ENCODE peak calls at places on chromosomes 4 and X, in four cellular contexts. One of them, this sample, is unnamed.

GRCh38 chrX:95117556-95117955 is 1443.5 kb downstream of the FAM133A start:
- DNase-seq in HepG2: no peak
- DNase-seq in K562: no peak
- DNase-seq in GM12878: no peak
- DNase-seq in this sample: no peak

GRCh38 chr4:101141855-101142254 is 205.5 kb downstream of the PPP3CA start:
- DNase-seq in HepG2: no peak
- DNase-seq in K562: no peak
- DNase-seq in GM12878: no peak
- DNase-seq in this sample: no peak

GRCh38 chrX:107725761-107726555 is 49.6 kb downstream of the TSC22D3 start:
- DNase-seq in HepG2: no peak
- DNase-seq in K562: no peak
- DNase-seq in GM12878: no peak
- DNase-seq in this sample: no peak

GRCh38 chrX:114581528-114582263 is 2.2 kb upstream of the HTR2C start:
- DNase-seq in HepG2: no peak
- DNase-seq in K562: no peak
- DNase-seq in GM12878: no peak
- DNase-seq in this sample: no peak

GRCh38 chr4:85498068-85498733 is 23.3 kb downstream of the ARHGAP24 start:
- DNase-seq in HepG2: no peak
- DNase-seq in K562: no peak
- DNase-seq in GM12878: peak
- DNase-seq in this sample: peak

GRCh38 chr4:145870155-145871020 is 68.2 kb downstream of the ZNF827 start:
- DNase-seq in HepG2: no peak
- DNase-seq in K562: no peak
- DNase-seq in GM12878: no peak
- DNase-seq in this sample: no peak

GRCh38 chrX:80026116-80026515 is 11.6 kb downstream of the TBX22 start:
- DNase-seq in HepG2: no peak
- DNase-seq in K562: no peak
- DNase-seq in GM12878: no peak
- DNase-seq in this sample: no peak

GRCh38 chrX:53717205-53717604 is 30.7 kb upstream of the HUWE1 start:
- DNase-seq in HepG2: no peak
- DNase-seq in K562: no peak
- DNase-seq in GM12878: peak
- DNase-seq in this sample: no peak

GRCh38 chr4:77903186-77903585 is 40.6 kb downstream of the MRPL1 start:
- DNase-seq in HepG2: no peak
- DNase-seq in K562: no peak
- DNase-seq in GM12878: no peak
- DNase-seq in this sample: peak

GRCh38 chr4:32025840-32026459 is 1305.8 kb downstream of the PCDH7 start:
- DNase-seq in HepG2: no peak
- DNase-seq in K562: no peak
- DNase-seq in GM12878: no peak
- DNase-seq in this sample: no peak

GRCh38 chrX:68822641-68823410 is 6.0 kb upstream of the EFNB1 start:
- DNase-seq in HepG2: peak
- DNase-seq in K562: peak
- DNase-seq in GM12878: no peak
- DNase-seq in this sample: peak

GRCh38 chrX:101417981-101418841 is 10.2 kb downstream of the HNRNPH2 start:
- DNase-seq in HepG2: no peak
- DNase-seq in K562: no peak
- DNase-seq in GM12878: no peak
- DNase-seq in this sample: no peak

GRCh38 chr4:17068885-17069284 is 170.4 kb upstream of the LDB2 start:
- DNase-seq in HepG2: no peak
- DNase-seq in K562: no peak
- DNase-seq in GM12878: no peak
- DNase-seq in this sample: no peak

GRCh38 chrX:3609800-3610199 is 103.6 kb downstream of the PRKX start:
- DNase-seq in HepG2: no peak
- DNase-seq in K562: no peak
- DNase-seq in GM12878: no peak
- DNase-seq in this sample: peak

GRCh38 chrX:153930011-153930910 is 4.2 kb upstream of the ARHGAP4 start:
- DNase-seq in HepG2: no peak
- DNase-seq in K562: no peak
- DNase-seq in GM12878: no peak
- DNase-seq in this sample: no peak

GRCh38 chr4:73815145-73815544 is 21.3 kb upstream of the CXCL6 start:
- DNase-seq in HepG2: no peak
- DNase-seq in K562: no peak
- DNase-seq in GM12878: no peak
- DNase-seq in this sample: peak

GRCh38 chrX:40100141-40100536 is 2.4 kb upstream of the BCOR start:
- DNase-seq in HepG2: no peak
- DNase-seq in K562: no peak
- DNase-seq in GM12878: no peak
- DNase-seq in this sample: no peak

GRCh38 chrX:49103637-49104036 is 19.9 kb downstream of the GPKOW start:
- DNase-seq in HepG2: peak
- DNase-seq in K562: no peak
- DNase-seq in GM12878: no peak
- DNase-seq in this sample: no peak

GRCh38 chr4:163279713-163280112 is 52.7 kb downstream of the NPY1R start:
- DNase-seq in HepG2: no peak
- DNase-seq in K562: no peak
- DNase-seq in GM12878: no peak
- DNase-seq in this sample: no peak

GRCh38 chrX:120308959-120309872 is 2.0 kb downstream of the TMEM255A start:
- DNase-seq in HepG2: peak
- DNase-seq in K562: no peak
- DNase-seq in GM12878: peak
- DNase-seq in this sample: peak

GRCh38 chr4:112748352-112748900 is 111.5 kb downstream of the LARP7 start:
- DNase-seq in HepG2: no peak
- DNase-seq in K562: no peak
- DNase-seq in GM12878: no peak
- DNase-seq in this sample: no peak

GRCh38 chr4:112751447-112751846 is 114.5 kb downstream of the LARP7 start:
- DNase-seq in HepG2: no peak
- DNase-seq in K562: no peak
- DNase-seq in GM12878: no peak
- DNase-seq in this sample: no peak

GRCh38 chr4:112752510-112752909 is 115.6 kb downstream of the LARP7 start:
- DNase-seq in HepG2: no peak
- DNase-seq in K562: no peak
- DNase-seq in GM12878: no peak
- DNase-seq in this sample: no peak

GRCh38 chr4:112752061-112752460 is 115.1 kb downstream of the LARP7 start:
- DNase-seq in HepG2: no peak
- DNase-seq in K562: no peak
- DNase-seq in GM12878: no peak
- DNase-seq in this sample: no peak

DNA sequence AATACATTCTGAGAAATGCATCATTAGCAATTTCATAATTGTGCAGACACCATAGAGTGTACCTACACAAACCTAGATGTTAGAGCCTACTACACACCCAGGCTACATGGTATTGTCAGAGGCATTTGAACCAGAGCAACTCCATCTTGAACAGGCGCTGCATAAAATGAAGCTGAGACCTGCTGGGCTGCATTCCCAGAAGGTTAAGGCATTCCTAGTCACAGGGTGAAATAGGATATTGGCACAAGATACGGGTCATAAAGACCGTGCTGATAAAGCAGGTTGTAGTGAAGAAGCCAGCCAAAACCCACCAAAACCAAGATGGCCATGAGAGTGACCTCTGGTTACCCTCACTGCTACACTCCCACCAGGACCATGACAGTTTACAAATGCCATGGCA is 116.4 kb downstream of the LARP7 start:
- DNase-seq in HepG2: no peak
- DNase-seq in K562: no peak
- DNase-seq in GM12878: no peak
- DNase-seq in this sample: no peak
- TF ChIP-seq MXI1 in HepG2: no peak
- TF ChIP-seq MXI1 in K562: no peak
- TF ChIP-seq MXI1 in GM12878: no peak
- TF ChIP-seq MXI1 in this sample: no peak

GRCh38 chr4:102438873-102439614 is 62.1 kb upstream of the NFKB1 start:
- DNase-seq in HepG2: peak
- DNase-seq in K562: no peak
- DNase-seq in GM12878: no peak
- DNase-seq in this sample: peak
- TF ChIP-seq MXI1 in HepG2: no peak
- TF ChIP-seq MXI1 in K562: no peak
- TF ChIP-seq MXI1 in GM12878: no peak
- TF ChIP-seq MXI1 in this sample: no peak

GRCh38 chr4:159823743-159824142 is 720.9 kb downstream of the RAPGEF2 start:
- DNase-seq in HepG2: no peak
- DNase-seq in K562: no peak
- DNase-seq in GM12878: no peak
- DNase-seq in this sample: no peak
- TF ChIP-seq MXI1 in HepG2: no peak
- TF ChIP-seq MXI1 in K562: no peak
- TF ChIP-seq MXI1 in GM12878: no peak
- TF ChIP-seq MXI1 in this sample: no peak

GRCh38 chr4:168098257-168098717 is 6.0 kb downstream of the ANXA10 start:
- DNase-seq in HepG2: no peak
- DNase-seq in K562: no peak
- DNase-seq in GM12878: no peak
- DNase-seq in this sample: peak
- TF ChIP-seq MXI1 in HepG2: no peak
- TF ChIP-seq MXI1 in K562: no peak
- TF ChIP-seq MXI1 in GM12878: no peak
- TF ChIP-seq MXI1 in this sample: no peak

GRCh38 chrX:112941209-112941788 is 100.7 kb upstream of the AMOT start:
- DNase-seq in HepG2: no peak
- DNase-seq in K562: no peak
- DNase-seq in GM12878: peak
- DNase-seq in this sample: peak
- TF ChIP-seq MXI1 in HepG2: no peak
- TF ChIP-seq MXI1 in K562: no peak
- TF ChIP-seq MXI1 in GM12878: no peak
- TF ChIP-seq MXI1 in this sample: no peak

GRCh38 chr4:44287505-44287904 is 161.1 kb downstream of the KCTD8 start:
- DNase-seq in HepG2: no peak
- DNase-seq in K562: no peak
- DNase-seq in GM12878: no peak
- DNase-seq in this sample: no peak
- TF ChIP-seq MXI1 in HepG2: no peak
- TF ChIP-seq MXI1 in K562: no peak
- TF ChIP-seq MXI1 in GM12878: no peak
- TF ChIP-seq MXI1 in this sample: no peak

GRCh38 chr4:27189683-27190082 is 329.0 kb downstream of the STIM2 start:
- DNase-seq in HepG2: no peak
- DNase-seq in K562: no peak
- DNase-seq in GM12878: no peak
- DNase-seq in this sample: no peak
- TF ChIP-seq MXI1 in HepG2: no peak
- TF ChIP-seq MXI1 in K562: no peak
- TF ChIP-seq MXI1 in GM12878: no peak
- TF ChIP-seq MXI1 in this sample: no peak

DNA sequence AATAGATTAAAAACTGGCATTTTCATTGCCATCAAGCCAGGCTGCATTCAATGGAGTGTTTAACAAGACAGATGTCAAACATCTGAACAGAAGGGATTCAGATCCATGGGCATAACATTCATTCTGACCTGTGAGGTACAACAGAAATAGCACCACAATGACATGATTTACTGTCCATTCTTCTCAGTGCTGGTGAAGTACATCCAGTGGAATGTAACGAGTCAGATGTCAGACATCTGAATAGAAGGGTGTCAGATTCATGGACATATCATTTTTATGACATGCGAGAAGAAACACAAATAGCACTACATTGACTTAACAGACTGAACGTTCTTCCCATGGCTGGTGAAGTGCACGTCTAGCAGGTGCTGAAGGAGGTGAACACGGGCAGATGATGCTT is 186.4 kb downstream of the PPP4R3C start:
- DNase-seq in HepG2: no peak
- DNase-seq in K562: no peak
- DNase-seq in GM12878: no peak
- DNase-seq in this sample: no peak
- TF ChIP-seq MXI1 in HepG2: no peak
- TF ChIP-seq MXI1 in K562: no peak
- TF ChIP-seq MXI1 in GM12878: no peak
- TF ChIP-seq MXI1 in this sample: no peak

GRCh38 chr4:66284991-66285451 is 614.7 kb upstream of the EPHA5 start:
- DNase-seq in HepG2: no peak
- DNase-seq in K562: no peak
- DNase-seq in GM12878: no peak
- DNase-seq in this sample: no peak

GRCh38 chr4:66275381-66276060 is 605.2 kb upstream of the EPHA5 start:
- DNase-seq in HepG2: no peak
- DNase-seq in K562: no peak
- DNase-seq in GM12878: no peak
- DNase-seq in this sample: no peak

GRCh38 chr4:66273110-66273509 is 602.8 kb upstream of the EPHA5 start:
- DNase-seq in HepG2: no peak
- DNase-seq in K562: no peak
- DNase-seq in GM12878: no peak
- DNase-seq in this sample: no peak

DNA sequence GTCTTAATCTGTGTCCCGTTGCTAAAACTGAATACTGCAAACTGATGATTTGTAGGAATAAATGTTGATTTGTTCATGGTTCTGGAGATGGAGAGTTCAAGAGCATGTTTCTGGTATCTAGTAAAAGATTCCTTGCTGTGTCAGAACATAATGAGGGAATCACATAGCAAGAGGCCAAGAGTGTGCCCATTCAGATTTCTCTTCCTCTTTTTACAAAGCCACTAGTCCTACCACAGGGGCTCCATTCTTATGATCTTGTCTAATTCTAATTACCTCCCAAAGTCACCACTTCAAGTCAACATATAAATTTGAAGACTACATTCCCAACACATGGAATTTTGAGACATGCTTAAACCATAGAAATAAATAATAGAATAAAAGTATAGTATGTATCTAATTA is 608.8 kb upstream of the EPHA5 start:
- DNase-seq in HepG2: no peak
- DNase-seq in K562: no peak
- DNase-seq in GM12878: no peak
- DNase-seq in this sample: no peak
- TF ChIP-seq MXI1 in HepG2: no peak
- TF ChIP-seq MXI1 in K562: no peak
- TF ChIP-seq MXI1 in GM12878: no peak
- TF ChIP-seq MXI1 in this sample: no peak

DNA sequence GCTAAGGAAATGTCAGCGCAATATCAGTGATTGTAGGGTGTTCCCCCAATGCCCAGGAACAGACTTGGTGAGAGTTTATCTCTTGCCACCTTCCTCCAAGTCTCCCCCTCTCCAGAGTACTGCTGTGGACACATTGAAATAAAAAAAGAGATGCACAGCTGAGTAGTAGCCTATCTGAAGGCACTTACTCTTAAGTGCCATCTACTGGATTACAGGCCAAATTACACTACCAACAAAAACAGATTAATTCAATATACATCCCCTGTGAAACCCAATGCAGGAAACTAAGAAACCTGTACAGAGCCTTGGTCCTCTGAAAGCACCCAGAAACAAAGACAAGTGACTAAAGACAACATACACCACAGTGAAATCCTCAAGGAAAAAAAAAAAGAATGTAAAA is 460.3 kb downstream of the ZIC3 start:
- DNase-seq in HepG2: no peak
- DNase-seq in K562: no peak
- DNase-seq in GM12878: no peak
- DNase-seq in this sample: no peak
- TF ChIP-seq MXI1 in HepG2: no peak
- TF ChIP-seq MXI1 in K562: no peak
- TF ChIP-seq MXI1 in GM12878: no peak
- TF ChIP-seq MXI1 in this sample: no peak